ENCODE peak calls at places on chromosomes 2 and 18, in ten cellular contexts. One of them, this sample, is unnamed.

GRCh38 chr2:173153486-173153885 is 77.8 kb downstream of the MAP3K20 start:
- DNase-seq in GM23248: peak
- DNase-seq in BJ: no peak
- DNase-seq in CD4-positive, CD25-positive, alpha-beta regulatory T cell: no peak
- DNase-seq in A549: no peak
- DNase-seq in IMR-90: peak
- DNase-seq in lung: no peak
- DNase-seq in CD8-positive, alpha-beta memory T cell: no peak
- DNase-seq in cardiac muscle cell: no peak
- DNase-seq in H7: no peak
- DNase-seq in this sample: no peak

GRCh38 chr2:5839563-5839962 is 147.4 kb downstream of the SOX11 start:
- DNase-seq in GM23248: no peak
- DNase-seq in BJ: no peak
- DNase-seq in CD4-positive, CD25-positive, alpha-beta regulatory T cell: no peak
- DNase-seq in A549: no peak
- DNase-seq in IMR-90: no peak
- DNase-seq in lung: no peak
- DNase-seq in CD8-positive, alpha-beta memory T cell: no peak
- DNase-seq in cardiac muscle cell: no peak
- DNase-seq in H7: peak
- DNase-seq in this sample: no peak

GRCh38 chr18:61194726-61195125 is 138.5 kb upstream of the CDH20 start:
- DNase-seq in GM23248: no peak
- DNase-seq in BJ: no peak
- DNase-seq in CD4-positive, CD25-positive, alpha-beta regulatory T cell: no peak
- DNase-seq in A549: no peak
- DNase-seq in IMR-90: no peak
- DNase-seq in lung: no peak
- DNase-seq in CD8-positive, alpha-beta memory T cell: no peak
- DNase-seq in cardiac muscle cell: no peak
- DNase-seq in H7: no peak
- DNase-seq in this sample: no peak

GRCh38 chr2:46239175-46239846 is 57.9 kb upstream of the EPAS1 start:
- DNase-seq in GM23248: peak
- DNase-seq in BJ: no peak
- DNase-seq in CD4-positive, CD25-positive, alpha-beta regulatory T cell: no peak
- DNase-seq in A549: no peak
- DNase-seq in IMR-90: no peak
- DNase-seq in lung: no peak
- DNase-seq in CD8-positive, alpha-beta memory T cell: no peak
- DNase-seq in cardiac muscle cell: no peak
- DNase-seq in H7: no peak
- DNase-seq in this sample: no peak

GRCh38 chr2:29213871-29214341 is 98.7 kb downstream of the CLIP4 start:
- DNase-seq in GM23248: peak
- DNase-seq in BJ: no peak
- DNase-seq in CD4-positive, CD25-positive, alpha-beta regulatory T cell: no peak
- DNase-seq in A549: no peak
- DNase-seq in IMR-90: peak
- DNase-seq in lung: no peak
- DNase-seq in CD8-positive, alpha-beta memory T cell: no peak
- DNase-seq in cardiac muscle cell: no peak
- DNase-seq in H7: peak
- DNase-seq in this sample: no peak

GRCh38 chr2:106886916-106887758 is 1.2 kb upstream of the ST6GAL2 start:
- DNase-seq in GM23248: peak
- DNase-seq in BJ: no peak
- DNase-seq in CD4-positive, CD25-positive, alpha-beta regulatory T cell: no peak
- DNase-seq in A549: peak
- DNase-seq in IMR-90: no peak
- DNase-seq in lung: peak
- DNase-seq in CD8-positive, alpha-beta memory T cell: no peak
- DNase-seq in cardiac muscle cell: peak
- DNase-seq in H7: peak
- DNase-seq in this sample: no peak

GRCh38 chr2:184067502-184067901 is 530.8 kb upstream of the ZNF804A start:
- DNase-seq in GM23248: no peak
- DNase-seq in BJ: no peak
- DNase-seq in CD4-positive, CD25-positive, alpha-beta regulatory T cell: no peak
- DNase-seq in A549: no peak
- DNase-seq in IMR-90: no peak
- DNase-seq in lung: no peak
- DNase-seq in CD8-positive, alpha-beta memory T cell: no peak
- DNase-seq in cardiac muscle cell: peak
- DNase-seq in H7: peak
- DNase-seq in this sample: no peak

GRCh38 chr18:23888880-23889279 is 125.7 kb upstream of the TTC39C start:
- DNase-seq in GM23248: no peak
- DNase-seq in BJ: no peak
- DNase-seq in CD4-positive, CD25-positive, alpha-beta regulatory T cell: no peak
- DNase-seq in A549: no peak
- DNase-seq in IMR-90: no peak
- DNase-seq in lung: no peak
- DNase-seq in CD8-positive, alpha-beta memory T cell: no peak
- DNase-seq in cardiac muscle cell: no peak
- DNase-seq in H7: no peak
- DNase-seq in this sample: no peak

GRCh38 chr18:76685860-76686259 is 136.5 kb upstream of the ZNF236 start:
- DNase-seq in GM23248: no peak
- DNase-seq in BJ: no peak
- DNase-seq in CD4-positive, CD25-positive, alpha-beta regulatory T cell: no peak
- DNase-seq in A549: no peak
- DNase-seq in IMR-90: no peak
- DNase-seq in lung: no peak
- DNase-seq in CD8-positive, alpha-beta memory T cell: no peak
- DNase-seq in cardiac muscle cell: no peak
- DNase-seq in H7: no peak
- DNase-seq in this sample: no peak

GRCh38 chr2:209425082-209426071 is 1.5 kb downstream of the MAP2 start:
- DNase-seq in GM23248: peak
- DNase-seq in BJ: no peak
- DNase-seq in CD4-positive, CD25-positive, alpha-beta regulatory T cell: no peak
- DNase-seq in A549: peak
- DNase-seq in IMR-90: peak
- DNase-seq in lung: no peak
- DNase-seq in CD8-positive, alpha-beta memory T cell: no peak
- DNase-seq in cardiac muscle cell: peak
- DNase-seq in H7: peak
- DNase-seq in this sample: peak

GRCh38 chr2:97745474-97746172 is 32.2 kb downstream of the ZAP70 start:
- DNase-seq in GM23248: no peak
- DNase-seq in BJ: no peak
- DNase-seq in CD4-positive, CD25-positive, alpha-beta regulatory T cell: no peak
- DNase-seq in A549: no peak
- DNase-seq in IMR-90: peak
- DNase-seq in lung: no peak
- DNase-seq in CD8-positive, alpha-beta memory T cell: no peak
- DNase-seq in cardiac muscle cell: no peak
- DNase-seq in H7: no peak
- DNase-seq in this sample: no peak

GRCh38 chr2:42013409-42013808 is 34.4 kb upstream of the PKDCC start:
- DNase-seq in GM23248: peak
- DNase-seq in BJ: no peak
- DNase-seq in CD4-positive, CD25-positive, alpha-beta regulatory T cell: no peak
- DNase-seq in A549: no peak
- DNase-seq in IMR-90: no peak
- DNase-seq in lung: no peak
- DNase-seq in CD8-positive, alpha-beta memory T cell: no peak
- DNase-seq in cardiac muscle cell: no peak
- DNase-seq in H7: no peak
- DNase-seq in this sample: no peak

GRCh38 chr2:121746071-121746578 is 9.3 kb upstream of the TSN start:
- DNase-seq in GM23248: no peak
- DNase-seq in BJ: no peak
- DNase-seq in CD4-positive, CD25-positive, alpha-beta regulatory T cell: no peak
- DNase-seq in A549: no peak
- DNase-seq in IMR-90: no peak
- DNase-seq in lung: no peak
- DNase-seq in CD8-positive, alpha-beta memory T cell: no peak
- DNase-seq in cardiac muscle cell: no peak
- DNase-seq in H7: no peak
- DNase-seq in this sample: no peak

DNA sequence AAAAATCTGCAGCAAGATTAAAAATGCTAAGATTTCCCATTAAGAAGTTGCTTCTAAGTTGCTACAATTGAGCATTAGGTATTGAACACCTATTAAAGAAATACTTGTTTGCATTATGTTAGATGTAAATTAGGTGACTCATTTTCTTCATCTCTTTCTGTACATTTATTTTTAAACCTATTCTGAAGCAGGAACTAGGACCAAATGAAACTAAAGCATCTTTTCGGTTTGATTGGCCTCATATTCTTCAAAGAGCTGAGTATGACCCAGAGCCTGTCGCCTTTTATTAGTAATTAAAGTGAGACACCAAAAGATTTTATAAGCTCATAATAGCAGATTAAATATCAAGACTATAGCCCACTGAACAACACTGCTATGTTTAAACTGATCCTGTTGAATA is 83.4 kb upstream of the ZEB2 start:
- DNase-seq in GM23248: no peak
- DNase-seq in BJ: no peak
- DNase-seq in CD4-positive, CD25-positive, alpha-beta regulatory T cell: no peak
- DNase-seq in A549: no peak
- DNase-seq in IMR-90: no peak
- DNase-seq in lung: no peak
- DNase-seq in CD8-positive, alpha-beta memory T cell: no peak
- DNase-seq in cardiac muscle cell: no peak
- DNase-seq in H7: no peak
- DNase-seq in this sample: no peak
- H3K4me3 ChIP-seq in GM23248: no peak
- H3K4me3 ChIP-seq in BJ: no peak
- H3K4me3 ChIP-seq in CD4-positive, CD25-positive, alpha-beta regulatory T cell: no peak
- H3K4me3 ChIP-seq in A549: no peak
- H3K4me3 ChIP-seq in IMR-90: no peak
- H3K4me3 ChIP-seq in lung: no peak
- H3K4me3 ChIP-seq in CD8-positive, alpha-beta memory T cell: no peak
- H3K4me3 ChIP-seq in cardiac muscle cell: no peak
- H3K4me3 ChIP-seq in H7: no peak
- H3K4me3 ChIP-seq in this sample: no peak

DNA sequence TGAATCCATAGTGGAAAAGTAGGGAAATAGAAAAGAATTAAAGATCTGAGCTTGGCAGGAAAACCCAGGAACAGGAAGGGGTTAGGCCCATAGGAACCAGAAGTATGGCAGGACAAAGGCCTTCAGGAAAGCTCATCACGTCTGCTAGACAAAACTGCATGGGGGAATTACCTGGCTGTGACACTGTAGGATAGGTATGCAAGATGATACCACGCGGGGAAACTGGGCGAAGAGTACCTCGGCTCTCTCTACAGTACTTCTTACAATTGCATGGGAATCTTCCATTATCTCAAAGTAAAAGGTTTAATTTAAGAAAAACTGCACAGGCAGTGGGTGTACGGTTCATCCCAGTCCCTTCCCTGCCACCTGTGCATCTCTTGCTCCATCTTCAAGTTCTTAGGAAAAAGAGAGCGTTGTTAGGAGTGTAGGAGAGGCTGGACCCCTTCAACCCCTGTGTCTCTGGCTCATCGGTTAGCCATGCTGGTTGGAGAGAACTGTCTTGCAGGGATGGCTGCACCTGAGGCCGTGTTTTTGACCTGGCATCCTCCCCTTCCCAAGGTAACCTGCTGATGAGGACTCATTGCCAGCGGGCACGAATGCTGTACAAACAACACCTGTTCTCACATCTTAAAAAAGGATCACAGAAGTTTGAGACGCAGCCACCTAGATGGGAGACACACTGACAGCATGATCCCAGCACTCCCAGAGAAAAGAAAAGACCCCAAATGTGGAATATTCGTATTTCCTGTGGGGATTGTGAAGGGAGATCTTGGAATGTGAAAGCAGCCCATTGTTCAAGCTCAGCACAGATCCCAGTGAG is 120.5 kb upstream of the COPS8 start:
- DNase-seq in GM23248: no peak
- DNase-seq in BJ: no peak
- DNase-seq in CD4-positive, CD25-positive, alpha-beta regulatory T cell: no peak
- DNase-seq in A549: no peak
- DNase-seq in IMR-90: no peak
- DNase-seq in lung: no peak
- DNase-seq in CD8-positive, alpha-beta memory T cell: no peak
- DNase-seq in cardiac muscle cell: no peak
- DNase-seq in H7: peak
- DNase-seq in this sample: no peak
- H3K4me3 ChIP-seq in GM23248: no peak
- H3K4me3 ChIP-seq in BJ: no peak
- H3K4me3 ChIP-seq in CD4-positive, CD25-positive, alpha-beta regulatory T cell: no peak
- H3K4me3 ChIP-seq in A549: no peak
- H3K4me3 ChIP-seq in IMR-90: no peak
- H3K4me3 ChIP-seq in lung: no peak
- H3K4me3 ChIP-seq in CD8-positive, alpha-beta memory T cell: no peak
- H3K4me3 ChIP-seq in cardiac muscle cell: no peak
- H3K4me3 ChIP-seq in H7: no peak
- H3K4me3 ChIP-seq in this sample: no peak

DNA sequence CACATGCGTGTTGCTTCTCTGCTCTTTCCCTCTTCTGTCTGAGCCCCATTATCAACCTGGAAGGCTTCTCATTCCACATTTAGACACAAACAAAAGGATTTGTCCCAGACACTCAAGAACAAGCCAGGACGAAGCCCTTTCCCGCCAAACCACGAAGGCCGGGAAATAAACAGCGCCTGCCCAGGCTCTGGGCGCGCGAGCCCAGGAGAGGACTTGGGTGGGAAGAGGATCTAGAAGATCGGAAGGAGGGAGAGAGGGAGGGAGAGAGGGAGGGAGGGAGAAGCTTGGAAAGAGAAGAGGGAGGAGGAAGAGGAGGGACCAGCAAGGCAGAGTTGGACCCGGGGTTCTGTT is 6.8 kb upstream of the SP9 start:
- DNase-seq in GM23248: peak
- DNase-seq in BJ: no peak
- DNase-seq in CD4-positive, CD25-positive, alpha-beta regulatory T cell: no peak
- DNase-seq in A549: no peak
- DNase-seq in IMR-90: no peak
- DNase-seq in lung: no peak
- DNase-seq in CD8-positive, alpha-beta memory T cell: no peak
- DNase-seq in cardiac muscle cell: no peak
- DNase-seq in H7: no peak
- DNase-seq in this sample: no peak
- H3K4me3 ChIP-seq in GM23248: peak
- H3K4me3 ChIP-seq in BJ: no peak
- H3K4me3 ChIP-seq in CD4-positive, CD25-positive, alpha-beta regulatory T cell: no peak
- H3K4me3 ChIP-seq in A549: peak
- H3K4me3 ChIP-seq in IMR-90: no peak
- H3K4me3 ChIP-seq in lung: no peak
- H3K4me3 ChIP-seq in CD8-positive, alpha-beta memory T cell: no peak
- H3K4me3 ChIP-seq in cardiac muscle cell: no peak
- H3K4me3 ChIP-seq in H7: peak
- H3K4me3 ChIP-seq in this sample: no peak

DNA sequence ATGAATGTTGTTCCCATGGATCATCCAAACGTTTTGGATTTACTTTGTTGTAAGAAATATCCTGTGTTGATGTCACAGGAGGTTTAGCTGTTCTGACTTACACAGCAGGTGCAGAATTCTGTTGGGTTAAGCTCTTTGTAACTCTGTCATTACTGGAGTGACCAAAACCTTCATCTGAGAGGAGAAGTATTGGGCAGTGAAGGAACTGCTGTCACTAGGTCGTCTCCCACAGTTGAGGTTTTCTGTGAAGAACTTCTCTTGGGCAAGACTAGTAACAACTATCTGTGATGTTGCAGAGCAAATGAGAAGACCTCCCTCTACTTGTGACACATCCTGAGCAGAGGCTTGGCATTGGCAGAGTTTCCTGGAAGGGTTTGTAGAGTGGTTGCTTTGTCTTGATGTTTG is 2.9 kb downstream of the SPTBN1 start:
- DNase-seq in GM23248: peak
- DNase-seq in BJ: no peak
- DNase-seq in CD4-positive, CD25-positive, alpha-beta regulatory T cell: no peak
- DNase-seq in A549: no peak
- DNase-seq in IMR-90: peak
- DNase-seq in lung: no peak
- DNase-seq in CD8-positive, alpha-beta memory T cell: no peak
- DNase-seq in cardiac muscle cell: no peak
- DNase-seq in H7: no peak
- DNase-seq in this sample: peak
- H3K4me3 ChIP-seq in GM23248: peak
- H3K4me3 ChIP-seq in BJ: no peak
- H3K4me3 ChIP-seq in CD4-positive, CD25-positive, alpha-beta regulatory T cell: no peak
- H3K4me3 ChIP-seq in A549: no peak
- H3K4me3 ChIP-seq in IMR-90: no peak
- H3K4me3 ChIP-seq in lung: peak
- H3K4me3 ChIP-seq in CD8-positive, alpha-beta memory T cell: no peak
- H3K4me3 ChIP-seq in cardiac muscle cell: no peak
- H3K4me3 ChIP-seq in H7: no peak
- H3K4me3 ChIP-seq in this sample: no peak